ENCODE peak calls at places on chromosome 21, in five cellular contexts. C is kidney, R is NT2/D1, L is neuronal stem cell, E is neural progenitor cell. G is an unnamed sample.

GRCh38 chr21:28636988-28637691 is 355.5 kb downstream of the LTN1 start:
- DNase-seq in C (no peak), R (no peak), L (no peak), E (no peak), G (no peak)

GRCh38 chr21:23949493-23949892 is 1657.8 kb downstream of the MRPL39 start:
- DNase-seq in C (no peak), R (no peak), L (no peak), E (no peak), G (no peak)

GRCh38 chr21:23452384-23453083 is 2154.7 kb downstream of the MRPL39 start:
- DNase-seq in C (peak), R (peak), L (peak), E (peak), G (no peak)

GRCh38 chr21:39098696-39099111 is 84.5 kb downstream of the PSMG1 start:
- DNase-seq in C (no peak), R (no peak), L (no peak), E (no peak), G (no peak)

GRCh38 chr21:44291936-44292811 is 6.5 kb downstream of the AIRE start:
- DNase-seq in C (peak), R (no peak), L (no peak), E (peak), G (no peak)

GRCh38 chr21:25776440-25776839 is 41.7 kb downstream of the GABPA start:
- DNase-seq in C (no peak), R (no peak), L (no peak), E (no peak), G (no peak)

GRCh38 chr21:37435120-37435519 is 68.5 kb downstream of the DYRK1A start:
- DNase-seq in C (no peak), R (no peak), L (peak), E (peak), G (no peak)

GRCh38 chr21:36803801-36804452 is 105.0 kb downstream of the SIM2 start:
- DNase-seq in C (no peak), R (no peak), L (no peak), E (peak), G (no peak)

GRCh38 chr21:38771536-38771935 is 34.2 kb upstream of the ETS2 start:
- DNase-seq in C (no peak), R (no peak), L (no peak), E (no peak), G (no peak)

GRCh38 chr21:27802816-27803475 is 836.1 kb upstream of the ADAMTS5 start:
- DNase-seq in C (no peak), R (peak), L (peak), E (peak), G (peak)

GRCh38 chr21:41419921-41420862 is 5.8 kb upstream of the MX1 start:
- DNase-seq in C (peak), R (no peak), L (peak), E (peak), G (peak)

GRCh38 chr21:27076035-27076434 is 109.1 kb upstream of the ADAMTS5 start:
- DNase-seq in C (no peak), R (no peak), L (no peak), E (no peak), G (no peak)

DNA sequence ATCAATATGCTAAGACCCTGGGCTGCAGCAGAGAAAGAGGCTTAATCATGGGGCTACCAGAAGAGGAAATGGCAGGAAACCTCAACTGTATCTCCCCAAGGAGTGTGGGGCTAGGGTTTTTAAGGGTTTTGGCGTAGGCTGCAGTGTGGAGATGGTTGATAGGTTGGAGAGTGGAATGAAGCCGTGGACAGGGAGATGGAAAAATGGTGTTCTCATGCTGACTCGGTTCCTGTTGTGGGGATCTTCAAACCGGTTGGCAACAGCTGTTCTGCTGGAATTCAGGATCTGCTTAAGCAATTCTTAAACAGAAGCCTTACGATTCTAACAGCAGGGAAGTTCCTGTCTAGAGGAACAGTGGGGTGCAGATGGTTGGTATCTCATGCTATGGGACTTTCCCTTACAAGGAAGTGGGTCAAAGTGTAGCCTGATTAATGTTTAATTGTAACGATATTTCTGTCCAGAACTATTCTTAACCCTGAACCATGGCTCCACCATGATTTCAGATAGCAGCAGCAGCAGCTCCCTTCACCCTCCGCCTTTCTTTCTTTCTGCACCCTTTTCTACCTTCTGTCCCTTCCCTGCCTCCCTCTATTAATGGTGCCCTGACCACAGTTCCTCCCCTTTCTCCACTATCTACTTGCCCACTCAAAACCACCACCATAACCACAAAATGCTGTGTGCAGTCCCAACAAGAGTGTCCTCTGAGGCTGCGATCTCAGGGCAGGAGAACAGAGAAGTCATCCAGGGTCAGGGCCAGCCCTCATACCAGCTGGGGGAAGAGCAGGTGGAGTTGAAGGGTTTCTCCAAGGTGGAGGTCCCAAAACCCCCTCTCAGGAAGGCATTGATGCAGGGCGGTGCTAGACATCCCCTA is 30.8 kb downstream of the RSPH1 start:
- DNase-seq in C (no peak), R (no peak), L (no peak), E (no peak), G (peak)
- H3K9ac ChIP-seq in C (no peak), R (no peak), L (no peak), E (no peak), G (peak)

GRCh38 chr21:20877976-20878375 is 120.2 kb upstream of the NCAM2 start:
- DNase-seq in C (no peak), R (no peak), L (no peak), E (no peak), G (no peak)

DNA sequence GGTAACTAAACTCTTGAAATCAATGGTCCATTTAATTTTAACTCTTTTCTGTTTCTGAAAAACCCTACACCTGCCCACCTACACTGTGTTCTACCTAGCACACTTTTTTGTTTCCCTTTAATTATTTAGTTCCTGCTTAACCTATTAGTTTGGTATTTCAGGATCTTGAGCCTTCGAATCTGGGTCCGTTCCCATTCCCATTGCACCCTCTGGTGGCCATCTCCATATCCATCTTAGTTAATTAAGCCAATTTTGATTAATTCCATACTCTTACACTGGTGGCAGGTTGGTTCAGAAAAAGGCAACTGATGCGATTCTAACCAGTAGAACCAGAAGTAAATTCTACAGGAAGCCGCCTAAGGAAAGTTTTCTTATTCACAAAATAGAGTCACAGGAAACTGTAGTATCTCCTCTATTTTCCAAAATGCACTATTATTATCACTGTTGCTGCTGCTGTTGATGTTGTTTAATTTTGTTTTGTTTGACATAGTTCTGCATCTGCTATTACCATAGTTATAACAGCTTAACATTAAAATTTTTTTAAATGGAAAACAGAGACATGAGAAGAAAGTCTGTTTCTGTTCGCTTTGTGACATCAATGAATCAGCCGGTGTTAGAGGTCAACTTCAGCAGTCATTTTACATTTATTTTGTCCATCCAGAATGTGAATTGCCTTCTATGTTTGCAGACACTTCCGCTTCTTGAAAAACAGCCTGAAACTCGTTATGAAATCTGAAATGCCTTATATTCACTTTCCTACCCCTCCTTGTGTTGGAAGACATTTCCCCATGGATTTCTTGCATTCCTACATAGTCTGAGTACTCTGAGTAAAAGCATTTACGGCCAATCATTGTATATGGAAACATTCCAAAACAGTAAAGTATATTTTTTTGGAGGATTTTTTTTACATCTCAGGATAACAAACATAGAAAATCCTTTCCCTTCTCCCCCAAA is 115.5 kb upstream of the NCAM2 start:
- DNase-seq in C (no peak), R (peak), L (peak), E (peak), G (peak)
- H3K9ac ChIP-seq in C (no peak), R (no peak), L (no peak), E (no peak), G (no peak)

DNA sequence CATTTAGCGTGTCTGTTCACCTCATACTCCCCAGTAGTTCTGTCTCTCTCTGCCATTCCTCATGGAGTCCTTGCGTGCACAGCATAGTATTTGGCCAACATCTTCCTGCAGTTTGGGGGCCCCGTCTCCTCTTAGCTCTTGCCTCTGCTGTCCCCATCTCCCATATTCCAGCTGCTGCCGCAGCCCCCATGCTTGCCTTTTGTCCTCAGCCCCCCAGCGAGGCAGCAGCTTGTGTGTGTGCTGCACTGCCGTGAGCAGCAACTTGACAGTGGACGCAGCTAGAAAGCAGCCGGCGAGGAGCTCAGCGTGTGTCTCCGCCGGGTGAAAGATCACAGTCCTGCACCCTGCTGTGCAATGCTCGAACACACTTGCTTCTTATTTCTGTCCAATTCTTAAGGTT is 164.2 kb upstream of the COL6A1 start:
- DNase-seq in C (no peak), R (no peak), L (no peak), E (no peak), G (no peak)
- H3K9ac ChIP-seq in C (no peak), R (no peak), L (no peak), E (no peak), G (no peak)

GRCh38 chr21:42433946-42434551 is 30.3 kb downstream of the UBASH3A start:
- DNase-seq in C (peak), R (no peak), L (no peak), E (no peak), G (peak)

GRCh38 chr21:42435833-42436232 is 32.1 kb downstream of the UBASH3A start:
- DNase-seq in C (no peak), R (no peak), L (no peak), E (no peak), G (no peak)

GRCh38 chr21:42434884-42435283 is 31.2 kb downstream of the UBASH3A start:
- DNase-seq in C (no peak), R (no peak), L (no peak), E (no peak), G (no peak)

GRCh38 chr21:42436914-42437313 is 33.2 kb downstream of the UBASH3A start:
- DNase-seq in C (no peak), R (no peak), L (no peak), E (no peak), G (no peak)

GRCh38 chr21:42435401-42435800 is 31.7 kb downstream of the UBASH3A start:
- DNase-seq in C (no peak), R (no peak), L (no peak), E (no peak), G (no peak)
- H3K9ac ChIP-seq in C (no peak), R (no peak), L (no peak), E (no peak), G (no peak)

GRCh38 chr21:34180826-34181359 is 107.5 kb downstream of the MRPS6 start:
- DNase-seq in C (no peak), R (no peak), L (peak), E (peak), G (no peak)
- H3K9ac ChIP-seq in C (no peak), R (no peak), L (no peak), E (no peak), G (no peak)

GRCh38 chr21:14617040-14617393 is 70.9 kb upstream of the SAMSN1 start:
- DNase-seq in C (no peak), R (no peak), L (no peak), E (no peak), G (no peak)
- H3K9ac ChIP-seq in C (no peak), R (no peak), L (no peak), E (no peak), G (no peak)

GRCh38 chr21:32520885-32521735 is 64.2 kb downstream of the TCP10L start:
- DNase-seq in C (peak), R (no peak), L (no peak), E (no peak), G (peak)
- H3K9ac ChIP-seq in C (no peak), R (no peak), L (no peak), E (no peak), G (no peak)

DNA sequence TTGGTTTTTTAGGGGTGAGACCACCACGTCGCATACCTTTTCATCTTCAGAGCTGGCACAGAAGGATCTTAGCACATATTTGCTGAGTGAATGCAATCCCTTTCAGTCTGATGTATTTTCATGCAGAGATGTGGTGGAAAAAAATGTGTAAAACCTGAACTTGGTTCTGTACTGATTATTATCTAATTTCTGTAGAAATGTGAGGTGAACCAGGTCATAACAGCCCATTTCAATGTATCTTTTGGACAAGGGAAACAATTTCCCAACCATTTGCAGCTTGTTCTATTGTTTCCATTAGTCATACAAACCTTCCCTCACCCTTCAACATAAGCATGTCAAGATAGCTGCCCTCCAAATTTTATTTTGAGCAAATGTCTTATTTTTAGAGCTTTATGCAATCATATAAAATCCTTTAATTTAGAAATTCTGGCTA is 46.8 kb upstream of the RUNX1 start:
- DNase-seq in C (no peak), R (no peak), L (no peak), E (no peak), G (no peak)
- H3K9ac ChIP-seq in C (no peak), R (no peak), L (no peak), E (no peak), G (no peak)

G was measured in colonic mucosa.